ENCODE peak calls at places on chromosomes 5 and 9, in seven cellular contexts. A, M, K, Q, T, C and U are unnamed samples.

GRCh38 chr9:27361401-27361953 is 64.5 kb upstream of the EQTN start:
- DNase-seq in Q (no peak), A (no peak), K (no peak), C (no peak), T (no peak), M (no peak), U (no peak)

GRCh38 chr5:166074839-166075481 is 2216.5 kb upstream of the WWC1 start:
- DNase-seq in T (no peak), C (no peak), Q (no peak), K (no peak), M (no peak), A (no peak), U (no peak)

GRCh38 chr9:95509851-95510529 is 6.8 kb downstream of the PTCH1 start:
- DNase-seq in Q (peak), C (no peak), K (no peak), M (no peak), T (no peak), A (no peak), U (peak)

GRCh38 chr9:37096628-37097027 is 23.7 kb upstream of the ZCCHC7 start:
- DNase-seq in A (no peak), Q (no peak), C (no peak), M (no peak), K (no peak), T (no peak), U (no peak)

GRCh38 chr5:149745-150450 is 41.4 kb upstream of the LRRC14B start:
- DNase-seq in Q (no peak), M (no peak), T (no peak), C (no peak), K (no peak), A (no peak), U (no peak)

GRCh38 chr9:105886136-105886535 is 191.8 kb downstream of the TMEM38B start:
- DNase-seq in T (no peak), M (no peak), K (no peak), Q (no peak), C (no peak), A (no peak), U (no peak)

GRCh38 chr5:172403191-172403794 is 51.0 kb downstream of the SH3PXD2B start:
- DNase-seq in K (no peak), Q (peak), A (no peak), T (no peak), M (no peak), C (no peak), U (peak)

GRCh38 chr9:6645153-6646027 is at the start of gene GLDC:
- DNase-seq in C (peak), M (peak), A (peak), T (peak), K (peak), Q (peak), U (peak)

GRCh38 chr5:130571076-130571475 is 594.0 kb downstream of the HINT1 start:
- DNase-seq in T (no peak), A (no peak), C (no peak), Q (no peak), K (no peak), M (no peak), U (no peak)

DNA sequence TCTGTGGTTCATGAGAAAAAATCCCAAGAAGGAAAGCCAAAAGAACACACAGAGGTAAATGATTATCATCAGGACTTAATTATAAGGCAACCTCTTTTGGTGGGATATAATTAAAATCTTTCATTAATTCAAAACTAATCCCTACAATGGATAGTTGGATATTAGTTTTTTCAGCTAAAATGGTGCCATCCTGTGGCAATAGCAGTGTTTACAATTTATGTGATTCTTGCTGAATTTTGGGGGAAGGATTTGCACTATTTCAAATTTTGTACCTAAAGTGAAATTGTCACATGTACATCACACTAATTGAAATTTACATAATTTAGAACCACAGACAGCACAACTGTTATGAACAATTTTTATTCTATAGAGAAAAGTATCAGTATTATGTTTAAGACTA is 67.0 kb downstream of the CAST start:
- DNase-seq in A (no peak), C (no peak), M (no peak), Q (no peak), T (no peak), K (no peak), U (no peak)
- TF ChIP-seq CTCF in A (no peak), C (no peak), M (peak), Q (peak), T (peak), K (no peak), U (peak)

GRCh38 chr5:115072266-115073056 is 97.2 kb downstream of the TRIM36 start:
- DNase-seq in K (no peak), C (no peak), Q (no peak), M (no peak), A (no peak), T (no peak), U (no peak)
- TF ChIP-seq POLR2A in K (no peak), C (no peak), Q (no peak), M (no peak), A (no peak), T (no peak), U (no peak)

DNA sequence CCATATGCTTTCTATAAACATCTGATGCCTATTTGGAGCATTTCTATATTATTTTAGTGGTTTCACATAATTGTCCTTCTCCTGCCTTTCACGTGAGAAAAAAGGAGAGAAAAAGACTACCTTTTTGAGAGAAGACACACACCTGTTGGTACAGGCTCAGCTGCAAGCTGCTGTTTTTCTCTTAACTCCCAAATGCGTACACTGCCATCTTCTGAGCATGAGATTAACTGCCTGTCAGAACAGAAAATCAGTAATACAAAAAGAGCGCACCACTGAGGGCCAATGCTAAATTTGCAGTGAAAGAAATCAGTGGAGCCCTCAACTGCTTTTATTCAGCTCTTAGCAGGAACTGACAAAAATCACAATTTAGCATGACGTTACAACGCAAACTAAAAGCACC is 54.9 kb downstream of the WDR41 start:
- DNase-seq in C (no peak), K (no peak), A (no peak), T (no peak), M (peak), Q (no peak), U (no peak)
- TF ChIP-seq CTCF in C (no peak), K (no peak), A (no peak), T (no peak), M (peak), Q (no peak), U (no peak)

GRCh38 chr9:128341435-128341849 is 1.1 kb downstream of the SLC27A4 start:
- DNase-seq in T (peak), K (no peak), A (peak), M (peak), C (peak), Q (no peak), U (peak)
- TF ChIP-seq POLR2A in T (no peak), K (no peak), A (no peak), M (no peak), C (no peak), Q (no peak), U (no peak)